ENCODE peak calls at places on chromosomes 11 and 22, in five cellular contexts. Q is heart right ventricle; T is CD4-positive, alpha-beta T cell; E is cardiac muscle cell; R is aorta. X is an unnamed sample.

GRCh38 chr11:267491-267994 is 10.7 kb upstream of the NLRP6 start:
- DNase-seq in Q (no peak), T (peak; percentile 47), E (no peak), R (peak; percentile 84), X (peak; percentile 84)

GRCh38 chr11:31995031-31995430 is 95.8 kb upstream of the RCN1 start:
- DNase-seq in Q (no peak), T (no peak), E (no peak), R (no peak), X (no peak)

GRCh38 chr22:32985899-32986772 is 72.0 kb downstream of the SYN3 start:
- DNase-seq in Q (no peak), T (no peak), E (peak; percentile 89), R (peak; percentile 69), X (peak; percentile 57)

GRCh38 chr11:5620606-5621521 is 3.9 kb upstream of the TRIM34 start:
- DNase-seq in Q (no peak), T (no peak), E (peak; percentile 76), R (no peak), X (no peak)

GRCh38 chr22:36762687-36763260 is 13.1 kb downstream of the IFT27 start:
- DNase-seq in Q (peak; percentile 70), T (no peak), E (peak; percentile 58), R (no peak), X (peak; percentile 73)

GRCh38 chr11:117986981-117987495 is 844 bp downstream of the IL10RA start:
- DNase-seq in Q (no peak), T (peak; percentile 42), E (no peak), R (no peak), X (no peak)

GRCh38 chr11:61864814-61865775 is 26.2 kb downstream of the FADS3 start:
- DNase-seq in Q (no peak), T (no peak), E (no peak), R (no peak), X (no peak)

GRCh38 chr22:44550666-44551491 is 52.8 kb upstream of the RTL6 start:
- DNase-seq in Q (peak; percentile 69), T (no peak), E (peak; percentile 98), R (no peak), X (peak; percentile 87)

GRCh38 chr22:44037519-44038370 is 13.6 kb downstream of the PARVB start:
- DNase-seq in Q (no peak), T (no peak), E (peak; percentile 82), R (no peak), X (no peak)

GRCh38 chr11:57458410-57459111 is 1.8 kb upstream of the RTN4RL2 start:
- DNase-seq in Q (peak; percentile 70), T (no peak), E (peak; percentile 50), R (peak; percentile 66), X (peak; percentile 86)

GRCh38 chr22:28116261-28116673 is 197.2 kb upstream of the PITPNB start:
- DNase-seq in Q (peak; percentile 27), T (no peak), E (peak; percentile 90), R (peak; percentile 80), X (peak; percentile 61)

GRCh38 chr11:75325713-75326438 is 25.6 kb downstream of the ARRB1 start:
- DNase-seq in Q (peak; percentile 58), T (peak; percentile 14), E (peak; percentile 93), R (peak; percentile 84), X (peak; percentile 82)

GRCh38 chr22:18998998-18999397 is 62.9 kb upstream of the PRODH start:
- DNase-seq in Q (no peak), T (no peak), E (no peak), R (no peak), X (no peak)

GRCh38 chr11:61266602-61267001 is 25.6 kb downstream of the PGA5 start:
- DNase-seq in Q (no peak), T (no peak), E (no peak), R (no peak), X (no peak)

GRCh38 chr11:118033443-118033842 is 43.4 kb upstream of the TMPRSS4 start:
- DNase-seq in Q (no peak), T (no peak), E (no peak), R (no peak), X (no peak)

GRCh38 chr11:13073119-13073981 is 64.2 kb downstream of the RASSF10 start:
- DNase-seq in Q (no peak), T (no peak), E (peak; percentile 10), R (no peak), X (no peak)

GRCh38 chr11:6584528-6584927 is 18.9 kb downstream of the RRP8 start:
- DNase-seq in Q (no peak), T (no peak), E (no peak), R (no peak), X (no peak)

GRCh38 chr11:70301191-70301590 is 30.7 kb downstream of the PPFIA1 start:
- DNase-seq in Q (no peak), T (no peak), E (no peak), R (no peak), X (no peak)

GRCh38 chr11:10657308-10658271 is 36.0 kb downstream of the IRAG1 start:
- DNase-seq in Q (no peak), T (no peak), E (peak; percentile 82), R (no peak), X (no peak)

GRCh38 chr11:69300124-69301032 is 6.4 kb downstream of the MYEOV start:
- DNase-seq in Q (no peak), T (no peak), E (no peak), R (no peak), X (peak; percentile 32)

GRCh38 chr11:88383446-88383845 is 45.9 kb upstream of the CTSC start:
- DNase-seq in Q (no peak), T (no peak), E (no peak), R (no peak), X (no peak)

GRCh38 chr11:27858901-27859300 is 158.6 kb upstream of the BDNF start:
- DNase-seq in Q (no peak), T (no peak), E (no peak), R (no peak), X (no peak)

GRCh38 chr22:31625661-31626426 is 36.2 kb downstream of the PISD start:
- DNase-seq in Q (peak; percentile 37), T (no peak), E (peak; percentile 56), R (no peak), X (peak; percentile 70)

GRCh38 chr22:20520093-20520511 is 12.7 kb downstream of the MED15 start:
- DNase-seq in Q (no peak), T (no peak), E (no peak), R (no peak), X (no peak)

GRCh38 chr11:82978422-82979099 is 77.0 kb downstream of the DDIAS start:
- DNase-seq in Q (no peak), T (no peak), E (peak; percentile 32), R (no peak), X (no peak)

DNA sequence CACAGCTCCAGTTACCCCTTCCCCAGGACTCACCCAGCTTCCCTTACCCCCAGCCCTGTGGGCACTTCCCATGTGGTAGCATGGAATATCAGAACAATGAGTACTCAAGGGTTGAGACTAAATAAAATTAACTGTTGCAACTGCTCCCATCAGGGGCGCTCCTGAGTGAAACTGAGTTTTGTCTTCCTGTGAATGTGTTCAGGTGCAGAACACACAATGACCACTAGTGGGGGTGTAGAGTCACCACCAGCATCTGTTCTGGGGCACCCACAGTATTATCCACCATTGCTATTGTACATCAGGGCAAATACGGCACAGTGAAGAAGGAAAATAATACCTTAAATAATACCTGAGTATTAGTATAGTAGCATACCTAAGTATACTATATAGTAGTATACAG is 689.7 kb downstream of the TBC1D22A start:
- DNase-seq in Q (no peak), T (no peak), E (no peak), R (no peak), X (no peak)
- H3K9me3 ChIP-seq in Q (no peaks in the 10 kb centered on the region), T (peaks cover 11% of the 10 kb centered on the region), E (no peaks in the 10 kb centered on the region), R (no peaks in the 10 kb centered on the region), X (no peaks in the 10 kb centered on the region)

GRCh38 chr11:9226514-9226913 is 38.6 kb downstream of the DENND5A start:
- DNase-seq in Q (no peak), T (no peak), E (no peak), R (no peak), X (no peak)

GRCh38 chr11:9219572-9219971 is 45.6 kb downstream of the DENND5A start:
- DNase-seq in Q (no peak), T (no peak), E (peak; percentile 94), R (no peak), X (no peak)

GRCh38 chr11:9219115-9219514 is 46.0 kb downstream of the DENND5A start:
- DNase-seq in Q (no peak), T (no peak), E (peak; percentile 94), R (no peak), X (no peak)

GRCh38 chr11:9225748-9226298 is 39.3 kb downstream of the DENND5A start:
- DNase-seq in Q (no peak), T (no peak), E (no peak), R (no peak), X (no peak)

GRCh38 chr11:9222654-9223053 is 42.5 kb downstream of the DENND5A start:
- DNase-seq in Q (no peak), T (no peak), E (no peak), R (no peak), X (no peak)
- H3K27ac ChIP-seq in Q (no peak overlapping the region), T (no peak overlapping the region), E (peak overlapping the region; percentile 73), R (no peak overlapping the region), X (no peak overlapping the region)

GRCh38 chr11:2346014-2346413 is 31.1 kb upstream of the CD81 start:
- DNase-seq in Q (no peak), T (no peak), E (no peak), R (no peak), X (no peak)

GRCh38 chr11:2342981-2343380 is 34.1 kb upstream of the CD81 start:
- DNase-seq in Q (no peak), T (no peak), E (peak; percentile 52), R (no peak), X (no peak)

GRCh38 chr11:2342557-2342956 is 34.6 kb upstream of the CD81 start:
- DNase-seq in Q (no peak), T (no peak), E (no peak), R (no peak), X (no peak)

GRCh38 chr11:2345050-2345449 is 32.1 kb upstream of the CD81 start:
- DNase-seq in Q (no peak), T (no peak), E (no peak), R (no peak), X (no peak)

DNA sequence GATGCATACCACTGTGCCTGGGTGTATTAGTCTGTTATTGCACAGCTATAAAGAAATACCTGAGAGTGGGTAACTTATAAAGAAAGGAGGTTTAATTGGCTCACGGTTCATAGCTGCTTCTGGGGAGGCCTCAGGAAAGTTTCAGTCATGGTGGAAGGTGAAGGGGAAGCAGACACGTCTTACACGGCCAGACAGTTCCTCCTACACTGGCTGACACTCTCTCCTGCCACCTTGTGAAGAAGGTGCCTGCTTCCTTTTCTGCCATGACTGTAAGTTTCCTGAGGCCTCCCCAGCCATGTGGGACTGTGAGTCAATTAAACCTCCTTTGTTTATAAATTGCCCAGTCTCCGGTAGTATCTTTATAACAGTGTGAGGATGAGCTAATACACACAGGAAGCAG is 33.6 kb upstream of the CD81 start:
- DNase-seq in Q (no peak), T (no peak), E (no peak), R (no peak), X (no peak)
- H3K9me3 ChIP-seq in Q (no peaks in the 10 kb centered on the region), T (no peaks in the 10 kb centered on the region), E (no peaks in the 10 kb centered on the region), R (no peaks in the 10 kb centered on the region), X (no peaks in the 10 kb centered on the region)

GRCh38 chr22:39234867-39235687 is 9.7 kb downstream of the PDGFB start:
- DNase-seq in Q (peak; percentile 79), T (no peak), E (no peak), R (no peak), X (peak; percentile 88)

GRCh38 chr22:39232246-39232645 is 12.5 kb downstream of the PDGFB start:
- DNase-seq in Q (no peak), T (no peak), E (no peak), R (no peak), X (no peak)

GRCh38 chr22:39234157-39234793 is 10.5 kb downstream of the PDGFB start:
- DNase-seq in Q (peak; percentile 80), T (no peak), E (peak; percentile 86), R (no peak), X (peak; percentile 89)

GRCh38 chr22:39232806-39233735 is 11.7 kb downstream of the PDGFB start:
- DNase-seq in Q (no peak), T (no peak), E (no peak), R (no peak), X (peak; percentile 37)

GRCh38 chr22:39233736-39234120 is 11.1 kb downstream of the PDGFB start:
- DNase-seq in Q (peak; percentile 76), T (no peak), E (no peak), R (no peak), X (peak; percentile 81)
- H3K27ac ChIP-seq in Q (peak overlapping the region; percentile 81), T (no peak overlapping the region), E (peak overlapping the region; percentile 88), R (no peak overlapping the region), X (peak overlapping the region; percentile 97)